ENCODE peak calls at places on chromosomes 5 and 9, in six cellular contexts. E is AG04449, K is breast epithelium, R is A673, W is GM06990, N is body of pancreas. P is an unnamed sample.

GRCh38 chr9:114611516-114612271 is 603 bp downstream of the TMEM268 start:
- DNase-seq in E (no peak), K (peak; percentile 63), R (peak; percentile 60), W (peak; percentile 60), N (peak; percentile 56), P (peak; percentile 67)

GRCh38 chr5:172559004-172559932 is 81.8 kb upstream of the NEURL1B start:
- DNase-seq in E (peak; percentile 28), K (no peak), R (no peak), W (no peak), N (peak; percentile 27), P (peak; percentile 55)

GRCh38 chr5:113118298-113118697 is 141.7 kb downstream of the DCP2 start:
- DNase-seq in E (no peak), K (no peak), R (no peak), W (no peak), N (no peak), P (no peak)

GRCh38 chr9:136615631-136616306 is 46.9 kb upstream of the EGFL7 start:
- DNase-seq in E (no peak), K (no peak), R (no peak), W (no peak), N (no peak), P (no peak)

GRCh38 chr5:115179959-115180709 is 10.4 kb upstream of the TRIM36 start:
- DNase-seq in E (no peak), K (no peak), R (peak; percentile 72), W (peak; percentile 37), N (no peak), P (peak; percentile 53)

GRCh38 chr9:133956520-133957076 is 35.5 kb downstream of the VAV2 start:
- DNase-seq in E (no peak), K (no peak), R (no peak), W (peak; percentile 55), N (peak; percentile 87), P (no peak)

GRCh38 chr9:137988701-137989100 is 111.1 kb downstream of the CACNA1B start:
- DNase-seq in E (no peak), K (no peak), R (no peak), W (no peak), N (no peak), P (no peak)

GRCh38 chr9:13607746-13608445 is 328.4 kb upstream of the MPDZ start:
- DNase-seq in E (no peak), K (no peak), R (no peak), W (no peak), N (no peak), P (no peak)

GRCh38 chr5:141636413-141637265 is at the start of the genes HDAC3 and RELL2:
- DNase-seq in E (no peak), K (peak; percentile 96), R (peak; percentile 94), W (peak; percentile 94), N (peak; percentile 95), P (peak; percentile 99)

GRCh38 chr5:5005351-5005750 is 134.8 kb upstream of the ADAMTS16 start:
- DNase-seq in E (no peak), K (no peak), R (no peak), W (no peak), N (no peak), P (no peak)

GRCh38 chr5:5018560-5018935 is 121.6 kb upstream of the ADAMTS16 start:
- DNase-seq in E (no peak), K (no peak), R (no peak), W (no peak), N (no peak), P (no peak)

GRCh38 chr5:15009420-15009819 is 137.8 kb upstream of the ANKH start:
- DNase-seq in E (no peak), K (no peak), R (peak; percentile 57), W (no peak), N (peak; percentile 58), P (no peak)

GRCh38 chr5:133404724-133405123 is 207.6 kb downstream of the FSTL4 start:
- DNase-seq in E (no peak), K (no peak), R (peak; percentile 24), W (no peak), N (no peak), P (peak; percentile 20)

GRCh38 chr9:13450723-13451122 is 171.2 kb upstream of the MPDZ start:
- DNase-seq in E (no peak), K (no peak), R (peak; percentile 31), W (no peak), N (no peak), P (no peak)

GRCh38 chr9:127224883-127225739 is 39.5 kb upstream of the GARNL3 start:
- DNase-seq in E (no peak), K (peak; percentile 97), R (peak; percentile 95), W (peak; percentile 85), N (peak; percentile 98), P (peak; percentile 99)

GRCh38 chr5:160438316-160439204 is 16.9 kb downstream of the PTTG1 start:
- DNase-seq in E (no peak), K (no peak), R (peak; percentile 68), W (no peak), N (peak; percentile 59), P (peak; percentile 41)

GRCh38 chr9:91207481-91207888 is 154.2 kb downstream of the AUH start:
- DNase-seq in E (peak; percentile 60), K (no peak), R (no peak), W (no peak), N (no peak), P (no peak)

GRCh38 chr9:101727621-101728524 is 10.6 kb downstream of the GRIN3A start:
- DNase-seq in E (peak; percentile 7), K (no peak), R (peak; percentile 32), W (no peak), N (peak; percentile 19), P (no peak)

GRCh38 chr5:103569313-103570060 is 6.9 kb upstream of the NUDT12 start:
- DNase-seq in E (no peak), K (no peak), R (no peak), W (no peak), N (peak; percentile 87), P (no peak)

DNA sequence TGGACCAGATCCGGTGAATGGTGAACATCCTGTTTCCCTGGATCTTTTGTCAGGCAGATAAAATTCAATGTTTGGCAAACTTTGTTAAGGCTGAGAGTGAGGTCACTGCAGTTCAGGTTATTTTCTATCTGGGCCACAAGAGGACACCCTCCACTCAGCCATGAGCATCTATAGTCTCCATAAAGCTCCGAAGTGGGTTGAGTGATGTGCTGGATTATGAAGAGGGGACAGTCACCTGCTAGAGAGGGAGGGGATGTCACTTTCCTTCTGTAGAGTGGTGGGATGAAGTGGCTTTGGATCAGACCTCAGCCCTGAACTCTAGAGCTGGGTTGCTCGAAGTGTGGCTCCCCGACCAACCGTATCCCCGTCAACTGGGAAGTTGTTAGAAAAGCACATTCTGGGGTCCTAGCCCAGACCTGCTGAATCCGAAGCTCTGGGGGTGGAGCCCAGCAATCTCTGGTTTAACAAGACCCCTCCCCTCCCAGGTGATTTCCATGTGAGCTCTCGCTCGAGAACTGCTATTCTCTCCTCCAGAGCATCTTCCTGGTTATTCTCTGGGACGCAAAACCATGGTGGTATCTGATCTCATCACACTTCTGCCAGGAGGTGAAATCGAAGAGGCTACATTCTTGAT is 31.8 kb upstream of the FGF1 start:
- DNase-seq in E (no peak), K (no peak), R (peak; percentile 81), W (no peak), N (peak; percentile 40), P (no peak)
- TF ChIP-seq CTCF in E (peak; percentile 80), K (peak; percentile 79), R (peak; percentile 65), W (peak; percentile 71), N (peak; percentile 72), P (no peak)

GRCh38 chr5:55911784-55912653 is 60.9 kb downstream of the IL31RA start:
- DNase-seq in E (no peak), K (no peak), R (no peak), W (no peak), N (no peak), P (no peak)
- TF ChIP-seq CTCF in E (no peak), K (no peak), R (no peak), W (no peak), N (no peak), P (no peak)

GRCh38 chr5:123269436-123269835 is 153.8 kb downstream of the CEP120 start:
- DNase-seq in E (no peak), K (no peak), R (no peak), W (no peak), N (no peak), P (no peak)

GRCh38 chr5:123269851-123270250 is 153.4 kb downstream of the CEP120 start:
- DNase-seq in E (no peak), K (no peak), R (no peak), W (no peak), N (no peak), P (no peak)

GRCh38 chr5:123278284-123278683 is 144.9 kb downstream of the CEP120 start:
- DNase-seq in E (no peak), K (no peak), R (peak; percentile 23), W (no peak), N (no peak), P (no peak)

GRCh38 chr5:123273984-123274383 is 149.2 kb downstream of the CEP120 start:
- DNase-seq in E (no peak), K (no peak), R (no peak), W (no peak), N (no peak), P (no peak)
- TF ChIP-seq CTCF in E (no peak), K (no peak), R (peak; percentile 29), W (peak; percentile 5), N (no peak), P (no peak)

DNA sequence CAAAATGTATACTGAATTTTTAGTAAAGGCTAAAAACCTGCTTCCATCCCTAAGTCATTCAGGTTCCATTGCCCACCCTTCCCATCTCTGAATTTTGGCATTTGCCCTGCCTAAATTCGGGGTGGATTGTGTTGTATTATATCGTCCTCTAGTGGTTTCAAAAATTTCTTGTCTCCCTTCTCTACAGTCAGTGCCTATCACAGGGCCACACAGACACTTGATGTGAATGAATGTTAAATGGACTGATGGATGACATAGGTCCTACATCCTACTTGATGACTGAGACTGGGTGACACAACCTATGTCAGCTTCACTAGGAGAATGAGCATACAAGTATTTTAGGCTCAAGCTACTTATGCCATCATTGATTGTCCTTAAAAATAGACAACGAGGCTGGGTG is 45.6 kb upstream of the SLC30A5 start:
- DNase-seq in E (no peak), K (no peak), R (peak; percentile 61), W (no peak), N (no peak), P (no peak)
- TF ChIP-seq CTCF in E (peak; percentile 8), K (peak; percentile 33), R (peak; percentile 56), W (peak; percentile 68), N (peak; percentile 23), P (no peak)

GRCh38 chr9:107856633-107857032 is 367.1 kb upstream of the KLF4 start:
- DNase-seq in E (no peak), K (no peak), R (peak; percentile 2), W (no peak), N (no peak), P (no peak)
- TF ChIP-seq CTCF in E (no peak), K (no peak), R (no peak), W (no peak), N (no peak), P (no peak)

GRCh38 chr9:97895695-97896332 is 26.5 kb downstream of the TRMO start:
- DNase-seq in E (no peak), K (no peak), R (peak; percentile 28), W (no peak), N (no peak), P (no peak)
- TF ChIP-seq CTCF in E (no peak), K (no peak), R (peak; percentile 34), W (peak; percentile 11), N (no peak), P (no peak)

GRCh38 chr5:53123702-53124101 is 14.1 kb upstream of the MOCS2 start:
- DNase-seq in E (no peak), K (no peak), R (peak; percentile 8), W (no peak), N (no peak), P (no peak)
- TF ChIP-seq CTCF in E (no peak), K (peak; percentile 19), R (peak; percentile 40), W (no peak), N (peak; percentile 3), P (peak; percentile 51)

GRCh38 chr9:113173341-113173740 is 22.5 kb downstream of the SLC31A2 start:
- DNase-seq in E (no peak), K (no peak), R (no peak), W (no peak), N (no peak), P (no peak)
- TF ChIP-seq CTCF in E (no peak), K (no peak), R (no peak), W (no peak), N (no peak), P (no peak)